ENCODE peak calls at places on chromosomes 4 and X, in four cellular contexts. U, J, L and M are unnamed samples.

GRCh38 chr4:153467154-153467896 is 1.2 kb downstream of the TMEM131L start:
- DNase-seq in U (no peak), J (peak; percentile 83), L (no peak), M (peak; percentile 17)

GRCh38 chr4:110635155-110635479 is 12.2 kb upstream of the PITX2 start:
- DNase-seq in U (no peak), J (no peak), L (no peak), M (no peak)

GRCh38 chrX:39261446-39262147 is 460.3 kb downstream of the MID1IP1 start:
- DNase-seq in U (peak; percentile 24), J (no peak), L (peak; percentile 0), M (peak; percentile 45)

GRCh38 chr4:23788460-23788859 is 101.4 kb downstream of the PPARGC1A start:
- DNase-seq in U (no peak), J (no peak), L (no peak), M (no peak)

GRCh38 chr4:77818667-77819408 is at the start of gene CNOT6L:
- DNase-seq in U (peak; percentile 74), J (peak; percentile 87), L (peak; percentile 67), M (peak; percentile 83)

GRCh38 chr4:47251363-47252135 is 212.0 kb downstream of the COMMD8 start:
- DNase-seq in U (no peak), J (no peak), L (no peak), M (no peak)

GRCh38 chrX:154370300-154370881 is 4.0 kb downstream of the FLNA start:
- DNase-seq in U (no peak), J (no peak), L (no peak), M (peak; percentile 20)

GRCh38 chr4:158578476-158578875 is 56.8 kb downstream of the RXFP1 start:
- DNase-seq in U (peak; percentile 26), J (no peak), L (no peak), M (peak; percentile 54)

GRCh38 chr4:6916587-6917444 is 7.2 kb downstream of the TBC1D14 start:
- DNase-seq in U (no peak), J (no peak), L (no peak), M (peak; percentile 62)

GRCh38 chr4:4356106-4357041 is 30.5 kb upstream of the NSG1 start:
- DNase-seq in U (no peak), J (no peak), L (no peak), M (no peak)

GRCh38 chr4:169228076-169228475 is 42.7 kb downstream of the SH3RF1 start:
- DNase-seq in U (no peak), J (no peak), L (no peak), M (no peak)

GRCh38 chr4:141309864-141310263 is 89.2 kb downstream of the ZNF330 start:
- DNase-seq in U (no peak), J (no peak), L (no peak), M (no peak)

GRCh38 chr4:34935739-34936138 is 1308.6 kb downstream of the ARAP2 start:
- DNase-seq in U (no peak), J (no peak), L (no peak), M (no peak)

GRCh38 chrX:138711399-138712347 is at the start of gene FGF13:
- DNase-seq in U (peak; percentile 4), J (peak; percentile 72), L (peak; percentile 35), M (peak; percentile 1)

GRCh38 chr4:31005037-31005436 is 284.9 kb downstream of the PCDH7 start:
- DNase-seq in U (no peak), J (no peak), L (no peak), M (no peak)